ENCODE peak calls at places on chromosome 1, in four cellular contexts. X is IMR-90, E is cardiac fibroblast, B is epithelial cell of proximal tubule. C is an unnamed sample.

GRCh38 chr1:227449051-227449450 is 114.3 kb upstream of the ZNF678 start:
- DNase-seq in X (no peak), E (no peak), B (no peak), C (no peak)

GRCh38 chr1:16719571-16720402 is 20.5 kb upstream of the RNU1-4 start:
- DNase-seq in X (no peak), E (no peak), B (no peak), C (no peak)

GRCh38 chr1:81699234-81699633 is 101.5 kb upstream of the ADGRL2 start:
- DNase-seq in X (peak), E (peak), B (no peak), C (peak)

GRCh38 chr1:20729990-20730689 is 2.4 kb downstream of the SH2D5 start:
- DNase-seq in X (no peak), E (no peak), B (no peak), C (no peak)

GRCh38 chr1:164673584-164674214 is 114.7 kb downstream of the PBX1 start:
- DNase-seq in X (no peak), E (no peak), B (no peak), C (no peak)

GRCh38 chr1:33378976-33379375 is 51.9 kb downstream of the PHC2 start:
- DNase-seq in X (no peak), E (no peak), B (no peak), C (no peak)

GRCh38 chr1:6899141-6899540 is 113.9 kb downstream of the CAMTA1 start:
- DNase-seq in X (peak), E (peak), B (no peak), C (no peak)

GRCh38 chr1:231544943-231545592 is 16.6 kb downstream of the TSNAX start:
- DNase-seq in X (no peak), E (peak), B (no peak), C (no peak)

GRCh38 chr1:24940231-24940630 is 10.2 kb upstream of the RUNX3 start:
- DNase-seq in X (no peak), E (no peak), B (no peak), C (no peak)

DNA sequence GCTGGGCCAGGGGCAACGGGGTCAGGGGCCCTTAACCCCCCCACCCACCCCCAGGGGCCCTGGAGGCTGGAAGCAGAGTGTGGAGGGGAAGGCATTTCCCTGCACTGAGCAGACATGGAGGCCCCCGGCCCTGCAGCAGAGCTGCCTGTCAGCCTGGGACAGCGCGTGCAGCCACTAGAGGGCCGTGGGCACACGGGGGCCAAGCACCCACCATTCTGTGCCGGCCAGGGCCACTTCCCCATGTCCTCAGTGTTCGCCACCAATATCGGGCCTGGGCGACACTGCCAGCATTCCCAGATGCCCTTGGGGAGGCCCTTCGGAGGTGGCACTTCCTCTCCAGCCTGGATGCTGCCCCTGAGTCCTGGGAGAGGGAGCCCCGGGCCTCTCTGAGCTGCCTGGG is 23.2 kb upstream of the ARHGEF16 start:
- DNase-seq in X (no peak), E (no peak), B (no peak), C (no peak)
- TF ChIP-seq CTCF in X (peak), E (peak), B (peak), C (peak)

GRCh38 chr1:154867841-154868610 is 2.1 kb downstream of the KCNN3 start:
- DNase-seq in X (no peak), E (no peak), B (no peak), C (no peak)
- H3K4me3 ChIP-seq in X (no peak), E (no peak), B (no peak), C (peak)

GRCh38 chr1:223175032-223175431 is 32.0 kb upstream of the TLR5 start:
- DNase-seq in X (peak), E (no peak), B (no peak), C (no peak)
- TF ChIP-seq CTCF in X (peak), E (no peak), B (peak), C (no peak)

GRCh38 chr1:208252126-208252853 is 8.1 kb upstream of the PLXNA2 start:
- DNase-seq in X (no peak), E (no peak), B (no peak), C (no peak)
- H3K4me3 ChIP-seq in X (no peak), E (no peak), B (peak), C (no peak)

C was measured in astrocyte of the cerebellum.